ENCODE peak calls at places on chromosomes 13 and 19, in seven cellular contexts. R is activated naive CD4-positive, alpha-beta T cell treated with anti-CD3 and anti-CD28 coated beads for 36 hours; P is NCI-H1436; E is nucleus accumbens; Z is stimulated activated CD4-positive, alpha-beta T cell treated with anti-CD3 and anti-CD28 coated beads, TNF-alpha, amount 100 ng/mL, for 48 hours; I is HCT116; L is mucosa of descending colon. F is an unnamed sample.

GRCh38 chr19:10274589-10274988 is 3.7 kb downstream of the ICAM1 start:
- DNase-seq in P (no peak), E (no peak), I (no peak), R (no peak), L (no peak), Z (no peak), F (no peak)

GRCh38 chr13:73025212-73026012 is 33.4 kb upstream of the KLF5 start:
- DNase-seq in P (no peak), I (no peak), L (no peak), Z (no peak), R (peak), E (no peak), F (no peak)

GRCh38 chr13:60642552-60642951 is 245.5 kb downstream of the TDRD3 start:
- DNase-seq in E (no peak), R (no peak), Z (no peak), I (no peak), L (no peak), P (no peak), F (no peak)

GRCh38 chr13:82412749-82413148 is 1469.5 kb downstream of the SLITRK1 start:
- DNase-seq in E (no peak), R (no peak), Z (no peak), L (no peak), I (no peak), P (no peak), F (no peak)

GRCh38 chr13:22777207-22777606 is 403.6 kb upstream of the SGCG start:
- DNase-seq in I (no peak), E (no peak), P (no peak), Z (no peak), R (no peak), L (no peak), F (no peak)

GRCh38 chr13:75432045-75432444 is 49.9 kb downstream of the TBC1D4 start:
- DNase-seq in Z (no peak), L (no peak), P (no peak), R (no peak), I (no peak), E (no peak), F (no peak)

GRCh38 chr19:6498294-6499036 is 3.6 kb downstream of the TUBB4A start:
- DNase-seq in E (no peak), L (no peak), Z (no peak), I (no peak), P (no peak), R (no peak), F (no peak)

GRCh38 chr13:66520511-66521390 is 709.4 kb downstream of the PCDH9 start:
- DNase-seq in L (no peak), Z (no peak), E (no peak), R (no peak), I (no peak), P (no peak), F (no peak)

GRCh38 chr13:50467156-50467814 is 376.2 kb downstream of the DLEU7 start:
- DNase-seq in I (no peak), L (no peak), E (no peak), P (peak), R (no peak), Z (no peak), F (no peak)

GRCh38 chr13:50236898-50237318 is 221.7 kb downstream of the KCNRG start:
- DNase-seq in E (no peak), I (no peak), L (no peak), P (no peak), R (peak), Z (no peak), F (peak)

GRCh38 chr19:15424692-15425272 is 6.0 kb upstream of the AKAP8L start:
- DNase-seq in Z (no peak), L (no peak), E (no peak), P (no peak), R (no peak), I (no peak), F (no peak)

GRCh38 chr19:12828494-12828893 is 5.9 kb downstream of the RTBDN start:
- DNase-seq in E (no peak), L (peak), P (peak), I (no peak), Z (no peak), R (peak), F (no peak)

GRCh38 chr19:41936961-41937360 is 8.7 kb upstream of the ERFL start:
- DNase-seq in E (no peak), Z (no peak), R (no peak), P (no peak), I (no peak), L (no peak), F (no peak)

GRCh38 chr13:38900188-38900587 is 90.4 kb downstream of the STOML3 start:
- DNase-seq in R (no peak), L (no peak), P (no peak), E (no peak), I (no peak), Z (no peak), F (no peak)

F was measured in GM12891.